ENCODE peak calls at places on chromosomes 6 and 20, in nine cellular contexts. One of them, this sample, is unnamed.

GRCh38 chr6:117613920-117614535 is 11.7 kb upstream of the GOPC start:
- DNase-seq in ACHN: no peak
- DNase-seq in ovary: no peak
- DNase-seq in fibroblast of the aortic adventitia: peak
- DNase-seq in choroid plexus epithelial cell: peak
- DNase-seq in H54: no peak
- DNase-seq in GF-D8: no peak
- DNase-seq in HCEC 1CT: no peak
- DNase-seq in hypothalamus: no peak
- DNase-seq in this sample: peak

GRCh38 chr6:123053602-123054225 is 57.7 kb downstream of the CLVS2 start:
- DNase-seq in ovary: no peak
- DNase-seq in fibroblast of the aortic adventitia: no peak
- DNase-seq in HCEC 1CT: no peak
- DNase-seq in hypothalamus: no peak
- DNase-seq in H54: no peak
- DNase-seq in GF-D8: no peak
- DNase-seq in ACHN: no peak
- DNase-seq in choroid plexus epithelial cell: no peak
- DNase-seq in this sample: no peak

GRCh38 chr6:71444222-71444621 is 155.6 kb downstream of the OGFRL1 start:
- DNase-seq in HCEC 1CT: peak
- DNase-seq in ACHN: no peak
- DNase-seq in GF-D8: no peak
- DNase-seq in choroid plexus epithelial cell: peak
- DNase-seq in fibroblast of the aortic adventitia: peak
- DNase-seq in hypothalamus: no peak
- DNase-seq in ovary: no peak
- DNase-seq in H54: no peak
- DNase-seq in this sample: no peak

GRCh38 chr20:51526754-51527153 is 15.8 kb downstream of the NFATC2 start:
- DNase-seq in hypothalamus: no peak
- DNase-seq in HCEC 1CT: no peak
- DNase-seq in H54: no peak
- DNase-seq in GF-D8: no peak
- DNase-seq in ovary: no peak
- DNase-seq in choroid plexus epithelial cell: no peak
- DNase-seq in ACHN: no peak
- DNase-seq in fibroblast of the aortic adventitia: no peak
- DNase-seq in this sample: no peak

GRCh38 chr20:53331151-53331973 is 262.3 kb downstream of the ZNF217 start:
- DNase-seq in ovary: no peak
- DNase-seq in HCEC 1CT: no peak
- DNase-seq in choroid plexus epithelial cell: peak
- DNase-seq in hypothalamus: no peak
- DNase-seq in ACHN: peak
- DNase-seq in GF-D8: no peak
- DNase-seq in H54: peak
- DNase-seq in fibroblast of the aortic adventitia: peak
- DNase-seq in this sample: peak

GRCh38 chr6:52995913-52996685 is 1.0 kb upstream of the GSTA4 start:
- DNase-seq in HCEC 1CT: peak
- DNase-seq in H54: no peak
- DNase-seq in GF-D8: no peak
- DNase-seq in ovary: peak
- DNase-seq in fibroblast of the aortic adventitia: peak
- DNase-seq in choroid plexus epithelial cell: peak
- DNase-seq in hypothalamus: no peak
- DNase-seq in ACHN: peak
- DNase-seq in this sample: peak

GRCh38 chr6:11043961-11044711 is at the start of gene ELOVL2:
- DNase-seq in HCEC 1CT: peak
- DNase-seq in hypothalamus: no peak
- DNase-seq in ACHN: peak
- DNase-seq in GF-D8: no peak
- DNase-seq in H54: peak
- DNase-seq in fibroblast of the aortic adventitia: peak
- DNase-seq in ovary: peak
- DNase-seq in choroid plexus epithelial cell: peak
- DNase-seq in this sample: peak

GRCh38 chr20:40741507-40742106 is 52.6 kb upstream of the MAFB start:
- DNase-seq in H54: peak
- DNase-seq in ovary: no peak
- DNase-seq in GF-D8: no peak
- DNase-seq in choroid plexus epithelial cell: peak
- DNase-seq in HCEC 1CT: peak
- DNase-seq in ACHN: peak
- DNase-seq in fibroblast of the aortic adventitia: peak
- DNase-seq in hypothalamus: no peak
- DNase-seq in this sample: peak

GRCh38 chr20:57200882-57201723 is 65.3 kb downstream of the BMP7 start:
- DNase-seq in H54: no peak
- DNase-seq in ovary: no peak
- DNase-seq in hypothalamus: no peak
- DNase-seq in ACHN: no peak
- DNase-seq in GF-D8: no peak
- DNase-seq in HCEC 1CT: no peak
- DNase-seq in fibroblast of the aortic adventitia: no peak
- DNase-seq in choroid plexus epithelial cell: no peak
- DNase-seq in this sample: no peak

GRCh38 chr6:51260003-51260402 is 441.3 kb downstream of the TFAP2B start:
- DNase-seq in H54: no peak
- DNase-seq in ACHN: no peak
- DNase-seq in HCEC 1CT: no peak
- DNase-seq in ovary: no peak
- DNase-seq in choroid plexus epithelial cell: no peak
- DNase-seq in fibroblast of the aortic adventitia: no peak
- DNase-seq in hypothalamus: no peak
- DNase-seq in GF-D8: no peak
- DNase-seq in this sample: no peak

GRCh38 chr20:49275634-49276033 is 2.2 kb downstream of the ZNFX1 start:
- DNase-seq in hypothalamus: no peak
- DNase-seq in HCEC 1CT: peak
- DNase-seq in choroid plexus epithelial cell: no peak
- DNase-seq in ovary: no peak
- DNase-seq in fibroblast of the aortic adventitia: no peak
- DNase-seq in ACHN: peak
- DNase-seq in GF-D8: no peak
- DNase-seq in H54: no peak
- DNase-seq in this sample: no peak

GRCh38 chr6:41901882-41902519 is 6.8 kb upstream of the USP49 start:
- DNase-seq in ACHN: peak
- DNase-seq in hypothalamus: no peak
- DNase-seq in ovary: no peak
- DNase-seq in choroid plexus epithelial cell: peak
- DNase-seq in fibroblast of the aortic adventitia: no peak
- DNase-seq in GF-D8: no peak
- DNase-seq in H54: no peak
- DNase-seq in HCEC 1CT: peak
- DNase-seq in this sample: no peak

GRCh38 chr6:105804436-105804835 is 281.7 kb upstream of the PRDM1 start:
- DNase-seq in HCEC 1CT: peak
- DNase-seq in GF-D8: no peak
- DNase-seq in ovary: no peak
- DNase-seq in ACHN: no peak
- DNase-seq in hypothalamus: no peak
- DNase-seq in choroid plexus epithelial cell: peak
- DNase-seq in H54: no peak
- DNase-seq in fibroblast of the aortic adventitia: peak
- DNase-seq in this sample: peak

GRCh38 chr20:4844766-4845465 is 123.2 kb downstream of the PRND start:
- DNase-seq in H54: no peak
- DNase-seq in fibroblast of the aortic adventitia: no peak
- DNase-seq in hypothalamus: no peak
- DNase-seq in GF-D8: peak
- DNase-seq in HCEC 1CT: no peak
- DNase-seq in ovary: no peak
- DNase-seq in choroid plexus epithelial cell: no peak
- DNase-seq in ACHN: no peak
- DNase-seq in this sample: no peak

GRCh38 chr6:65760285-65760684 is 53.3 kb upstream of the EYS start:
- DNase-seq in fibroblast of the aortic adventitia: no peak
- DNase-seq in ACHN: peak
- DNase-seq in ovary: no peak
- DNase-seq in hypothalamus: no peak
- DNase-seq in HCEC 1CT: no peak
- DNase-seq in GF-D8: no peak
- DNase-seq in choroid plexus epithelial cell: peak
- DNase-seq in H54: peak
- DNase-seq in this sample: no peak

GRCh38 chr6:38933426-38933825 is 115.2 kb upstream of the GLP1R start:
- DNase-seq in fibroblast of the aortic adventitia: peak
- DNase-seq in HCEC 1CT: no peak
- DNase-seq in choroid plexus epithelial cell: peak
- DNase-seq in GF-D8: no peak
- DNase-seq in ovary: no peak
- DNase-seq in H54: peak
- DNase-seq in hypothalamus: no peak
- DNase-seq in ACHN: peak
- DNase-seq in this sample: peak

GRCh38 chr6:140043357-140043756 is 668.9 kb upstream of the CITED2 start:
- DNase-seq in HCEC 1CT: peak
- DNase-seq in H54: peak
- DNase-seq in ACHN: peak
- DNase-seq in ovary: no peak
- DNase-seq in hypothalamus: no peak
- DNase-seq in fibroblast of the aortic adventitia: peak
- DNase-seq in GF-D8: no peak
- DNase-seq in choroid plexus epithelial cell: peak
- DNase-seq in this sample: peak

GRCh38 chr20:48722737-48723191 is 105.0 kb downstream of the PREX1 start:
- DNase-seq in H54: no peak
- DNase-seq in ACHN: no peak
- DNase-seq in HCEC 1CT: no peak
- DNase-seq in ovary: no peak
- DNase-seq in fibroblast of the aortic adventitia: peak
- DNase-seq in hypothalamus: no peak
- DNase-seq in choroid plexus epithelial cell: peak
- DNase-seq in GF-D8: peak
- DNase-seq in this sample: peak

GRCh38 chr6:100493206-100493888 is 28.6 kb upstream of the SIM1 start:
- DNase-seq in HCEC 1CT: no peak
- DNase-seq in GF-D8: no peak
- DNase-seq in ACHN: no peak
- DNase-seq in fibroblast of the aortic adventitia: no peak
- DNase-seq in choroid plexus epithelial cell: no peak
- DNase-seq in hypothalamus: no peak
- DNase-seq in H54: no peak
- DNase-seq in ovary: no peak
- DNase-seq in this sample: no peak

GRCh38 chr20:44959082-44959895 is 908 bp downstream of the TOMM34 start:
- DNase-seq in fibroblast of the aortic adventitia: peak
- DNase-seq in choroid plexus epithelial cell: peak
- DNase-seq in ovary: no peak
- DNase-seq in hypothalamus: no peak
- DNase-seq in GF-D8: no peak
- DNase-seq in HCEC 1CT: peak
- DNase-seq in H54: no peak
- DNase-seq in ACHN: peak
- DNase-seq in this sample: peak

GRCh38 chr6:19723533-19723932 is 113.6 kb upstream of the ID4 start:
- DNase-seq in choroid plexus epithelial cell: peak
- DNase-seq in H54: peak
- DNase-seq in ACHN: no peak
- DNase-seq in GF-D8: no peak
- DNase-seq in HCEC 1CT: peak
- DNase-seq in ovary: no peak
- DNase-seq in fibroblast of the aortic adventitia: peak
- DNase-seq in hypothalamus: no peak
- DNase-seq in this sample: peak

GRCh38 chr20:44948513-44948912 is 11.7 kb downstream of the TOMM34 start:
- DNase-seq in hypothalamus: no peak
- DNase-seq in fibroblast of the aortic adventitia: no peak
- DNase-seq in choroid plexus epithelial cell: no peak
- DNase-seq in HCEC 1CT: no peak
- DNase-seq in H54: no peak
- DNase-seq in ACHN: no peak
- DNase-seq in GF-D8: no peak
- DNase-seq in ovary: no peak
- DNase-seq in this sample: no peak

GRCh38 chr20:64057628-64058498 is 5.1 kb upstream of the TCEA2 start:
- DNase-seq in ACHN: peak
- DNase-seq in fibroblast of the aortic adventitia: peak
- DNase-seq in hypothalamus: peak
- DNase-seq in GF-D8: no peak
- DNase-seq in ovary: peak
- DNase-seq in choroid plexus epithelial cell: peak
- DNase-seq in HCEC 1CT: no peak
- DNase-seq in H54: peak
- DNase-seq in this sample: peak

GRCh38 chr20:45047581-45048119 is 53.3 kb downstream of the KCNS1 start:
- DNase-seq in fibroblast of the aortic adventitia: no peak
- DNase-seq in hypothalamus: no peak
- DNase-seq in ACHN: no peak
- DNase-seq in GF-D8: no peak
- DNase-seq in ovary: no peak
- DNase-seq in choroid plexus epithelial cell: no peak
- DNase-seq in HCEC 1CT: no peak
- DNase-seq in H54: no peak
- DNase-seq in this sample: no peak

GRCh38 chr6:121748850-121749249 is 313.4 kb downstream of the GJA1 start:
- DNase-seq in GF-D8: no peak
- DNase-seq in hypothalamus: no peak
- DNase-seq in fibroblast of the aortic adventitia: no peak
- DNase-seq in choroid plexus epithelial cell: no peak
- DNase-seq in HCEC 1CT: no peak
- DNase-seq in ACHN: no peak
- DNase-seq in H54: no peak
- DNase-seq in ovary: no peak
- DNase-seq in this sample: no peak

GRCh38 chr20:17525650-17526049 is 5.5 kb downstream of the BFSP1 start:
- DNase-seq in fibroblast of the aortic adventitia: no peak
- DNase-seq in H54: no peak
- DNase-seq in ACHN: peak
- DNase-seq in hypothalamus: no peak
- DNase-seq in GF-D8: no peak
- DNase-seq in HCEC 1CT: no peak
- DNase-seq in ovary: no peak
- DNase-seq in choroid plexus epithelial cell: peak
- DNase-seq in this sample: no peak

GRCh38 chr6:26554669-26555504 is 16.7 kb downstream of the HMGN4 start:
- DNase-seq in HCEC 1CT: peak
- DNase-seq in GF-D8: peak
- DNase-seq in H54: no peak
- DNase-seq in choroid plexus epithelial cell: peak
- DNase-seq in hypothalamus: no peak
- DNase-seq in ACHN: no peak
- DNase-seq in fibroblast of the aortic adventitia: peak
- DNase-seq in ovary: peak
- DNase-seq in this sample: peak

GRCh38 chr6:139536751-139537617 is 162.5 kb upstream of the CITED2 start:
- DNase-seq in fibroblast of the aortic adventitia: no peak
- DNase-seq in hypothalamus: no peak
- DNase-seq in HCEC 1CT: no peak
- DNase-seq in GF-D8: no peak
- DNase-seq in ovary: no peak
- DNase-seq in H54: no peak
- DNase-seq in choroid plexus epithelial cell: no peak
- DNase-seq in ACHN: no peak
- DNase-seq in this sample: no peak

This sample was measured in AG10803.